ENCODE peak calls at places on chromosome 7, in four cellular contexts. One of them, this sample, is unnamed.

GRCh38 chr7:2451171-2452073 is 24.8 kb downstream of the GRIFIN start:
- DNase-seq in HepG2: peak; percentile 70
- DNase-seq in A549: peak; percentile 94
- DNase-seq in WTC11: peak; percentile 89
- DNase-seq in this sample: peak; percentile 82

GRCh38 chr7:8724080-8724718 is 290.8 kb downstream of the NXPH1 start:
- DNase-seq in A549: peak; percentile 13
- DNase-seq in HepG2: peak; percentile 37
- DNase-seq in WTC11: peak; percentile 75
- DNase-seq in this sample: peak; percentile 74

GRCh38 chr7:47580811-47581331 is 1.0 kb downstream of the TNS3 start:
- DNase-seq in HepG2: peak; percentile 12
- DNase-seq in A549: no peak
- DNase-seq in WTC11: no peak
- DNase-seq in this sample: no peak

GRCh38 chr7:134752006-134752760 is 27.3 kb upstream of the CALD1 start:
- DNase-seq in WTC11: no peak
- DNase-seq in A549: no peak
- DNase-seq in HepG2: no peak
- DNase-seq in this sample: no peak

GRCh38 chr7:50304911-50305621 is 550 bp downstream of the IKZF1 start:
- DNase-seq in HepG2: no peak
- DNase-seq in WTC11: no peak
- DNase-seq in A549: no peak
- DNase-seq in this sample: no peak

GRCh38 chr7:70325509-70326101 is 727.3 kb downstream of the AUTS2 start:
- DNase-seq in WTC11: no peak
- DNase-seq in A549: no peak
- DNase-seq in HepG2: no peak
- DNase-seq in this sample: peak; percentile 8

GRCh38 chr7:111840528-111840927 is 278.2 kb upstream of the IMMP2L start:
- DNase-seq in WTC11: no peak
- DNase-seq in HepG2: no peak
- DNase-seq in A549: no peak
- DNase-seq in this sample: no peak

GRCh38 chr7:149802966-149803365 is 29.6 kb upstream of the ZNF467 start:
- DNase-seq in A549: no peak
- DNase-seq in HepG2: no peak
- DNase-seq in WTC11: no peak
- DNase-seq in this sample: no peak

GRCh38 chr7:28921822-28922221 is 36.3 kb downstream of the TRIL start:
- DNase-seq in A549: peak; percentile 58
- DNase-seq in WTC11: peak; percentile 34
- DNase-seq in HepG2: peak; percentile 69
- DNase-seq in this sample: peak; percentile 58

GRCh38 chr7:69630292-69630691 is 32.0 kb downstream of the AUTS2 start:
- DNase-seq in A549: no peak
- DNase-seq in WTC11: no peak
- DNase-seq in HepG2: no peak
- DNase-seq in this sample: no peak

GRCh38 chr7:121510858-121511482 is 114.9 kb upstream of the FAM3C start:
- DNase-seq in WTC11: no peak
- DNase-seq in A549: no peak
- DNase-seq in HepG2: no peak
- DNase-seq in this sample: no peak

GRCh38 chr7:151089893-151090730 is 3.8 kb downstream of the AGAP3 start:
- DNase-seq in HepG2: no peak
- DNase-seq in WTC11: no peak
- DNase-seq in A549: no peak
- DNase-seq in this sample: no peak

GRCh38 chr7:11847336-11847735 is 15.3 kb upstream of the THSD7A start:
- DNase-seq in WTC11: no peak
- DNase-seq in A549: no peak
- DNase-seq in HepG2: no peak
- DNase-seq in this sample: no peak

GRCh38 chr7:86991844-86992243 is 67.6 kb downstream of the ELAPOR2 start:
- DNase-seq in WTC11: no peak
- DNase-seq in A549: no peak
- DNase-seq in HepG2: no peak
- DNase-seq in this sample: no peak

GRCh38 chr7:9124320-9124719 is 690.9 kb downstream of the NXPH1 start:
- DNase-seq in A549: no peak
- DNase-seq in HepG2: no peak
- DNase-seq in WTC11: no peak
- DNase-seq in this sample: no peak

GRCh38 chr7:2002561-2003450 is 229.9 kb downstream of the MAD1L1 start:
- DNase-seq in A549: no peak
- DNase-seq in HepG2: no peak
- DNase-seq in WTC11: peak; percentile 7
- DNase-seq in this sample: no peak

GRCh38 chr7:44667190-44667589 is 60.8 kb downstream of the OGDH start:
- DNase-seq in A549: no peak
- DNase-seq in WTC11: no peak
- DNase-seq in HepG2: no peak
- DNase-seq in this sample: no peak

GRCh38 chr7:158947627-158948026 is 91.3 kb downstream of the DYNC2I1 start:
- DNase-seq in WTC11: no peak
- DNase-seq in A549: no peak
- DNase-seq in HepG2: no peak
- DNase-seq in this sample: no peak

GRCh38 chr7:33789871-33790270 is 115.5 kb upstream of the BMPER start:
- DNase-seq in A549: no peak
- DNase-seq in WTC11: no peak
- DNase-seq in HepG2: no peak
- DNase-seq in this sample: no peak

GRCh38 chr7:75623390-75624133 is 115.2 kb downstream of the HIP1 start:
- DNase-seq in WTC11: peak; percentile 12
- DNase-seq in HepG2: no peak
- DNase-seq in A549: no peak
- DNase-seq in this sample: no peak

GRCh38 chr7:112156412-112156811 is 49.8 kb downstream of the DOCK4 start:
- DNase-seq in A549: no peak
- DNase-seq in WTC11: no peak
- DNase-seq in HepG2: no peak
- DNase-seq in this sample: no peak

GRCh38 chr7:150313870-150314269 is 9.3 kb upstream of the LRRC61 start:
- DNase-seq in A549: no peak
- DNase-seq in WTC11: no peak
- DNase-seq in HepG2: no peak
- DNase-seq in this sample: peak; percentile 42

GRCh38 chr7:142307246-142307900 is 49.5 kb upstream of the PRSS58 start:
- DNase-seq in HepG2: no peak
- DNase-seq in WTC11: no peak
- DNase-seq in A549: no peak
- DNase-seq in this sample: no peak

GRCh38 chr7:98470131-98470985 is 69.5 kb upstream of the BAIAP2L1 start:
- DNase-seq in WTC11: peak; percentile 98
- DNase-seq in A549: peak; percentile 69
- DNase-seq in HepG2: no peak
- DNase-seq in this sample: peak; percentile 86

GRCh38 chr7:45024126-45024744 is 24.2 kb downstream of the CCM2 start:
- DNase-seq in WTC11: no peak
- DNase-seq in A549: no peak
- DNase-seq in HepG2: no peak
- DNase-seq in this sample: no peak

GRCh38 chr7:149620961-149621360 is 123.4 kb upstream of the ZNF746 start:
- DNase-seq in A549: no peak
- DNase-seq in WTC11: no peak
- DNase-seq in HepG2: no peak
- DNase-seq in this sample: no peak

GRCh38 chr7:156196649-156197048 is 384.4 kb upstream of the SHH start:
- DNase-seq in A549: no peak
- DNase-seq in HepG2: no peak
- DNase-seq in WTC11: no peak
- DNase-seq in this sample: no peak

GRCh38 chr7:130095812-130096211 is 25.5 kb downstream of the KLHDC10 start:
- DNase-seq in WTC11: no peak
- DNase-seq in HepG2: no peak
- DNase-seq in A549: no peak
- DNase-seq in this sample: no peak

GRCh38 chr7:927031-927671 is 27.3 kb downstream of the ADAP1 start:
- DNase-seq in WTC11: peak; percentile 10
- DNase-seq in A549: no peak
- DNase-seq in HepG2: peak; percentile 31
- DNase-seq in this sample: no peak

GRCh38 chr7:14748461-14748860 is 154.1 kb downstream of the DGKB start:
- DNase-seq in HepG2: no peak
- DNase-seq in WTC11: no peak
- DNase-seq in A549: no peak
- DNase-seq in this sample: no peak

GRCh38 chr7:151081170-151082101 is 827 bp upstream of the FASTK start:
- DNase-seq in A549: no peak
- DNase-seq in WTC11: peak; percentile 47
- DNase-seq in HepG2: no peak
- DNase-seq in this sample: peak; percentile 59

GRCh38 chr7:134856141-134856540 is 76.7 kb downstream of the CALD1 start:
- DNase-seq in A549: no peak
- DNase-seq in WTC11: no peak
- DNase-seq in HepG2: no peak
- DNase-seq in this sample: no peak

GRCh38 chr7:91883676-91884362 is 3.3 kb upstream of the MTERF1 start:
- DNase-seq in WTC11: no peak
- DNase-seq in HepG2: no peak
- DNase-seq in A549: no peak
- DNase-seq in this sample: peak; percentile 18

GRCh38 chr7:41890631-41891265 is 187.9 kb upstream of the INHBA start:
- DNase-seq in WTC11: no peak
- DNase-seq in HepG2: no peak
- DNase-seq in A549: no peak
- DNase-seq in this sample: no peak

DNA sequence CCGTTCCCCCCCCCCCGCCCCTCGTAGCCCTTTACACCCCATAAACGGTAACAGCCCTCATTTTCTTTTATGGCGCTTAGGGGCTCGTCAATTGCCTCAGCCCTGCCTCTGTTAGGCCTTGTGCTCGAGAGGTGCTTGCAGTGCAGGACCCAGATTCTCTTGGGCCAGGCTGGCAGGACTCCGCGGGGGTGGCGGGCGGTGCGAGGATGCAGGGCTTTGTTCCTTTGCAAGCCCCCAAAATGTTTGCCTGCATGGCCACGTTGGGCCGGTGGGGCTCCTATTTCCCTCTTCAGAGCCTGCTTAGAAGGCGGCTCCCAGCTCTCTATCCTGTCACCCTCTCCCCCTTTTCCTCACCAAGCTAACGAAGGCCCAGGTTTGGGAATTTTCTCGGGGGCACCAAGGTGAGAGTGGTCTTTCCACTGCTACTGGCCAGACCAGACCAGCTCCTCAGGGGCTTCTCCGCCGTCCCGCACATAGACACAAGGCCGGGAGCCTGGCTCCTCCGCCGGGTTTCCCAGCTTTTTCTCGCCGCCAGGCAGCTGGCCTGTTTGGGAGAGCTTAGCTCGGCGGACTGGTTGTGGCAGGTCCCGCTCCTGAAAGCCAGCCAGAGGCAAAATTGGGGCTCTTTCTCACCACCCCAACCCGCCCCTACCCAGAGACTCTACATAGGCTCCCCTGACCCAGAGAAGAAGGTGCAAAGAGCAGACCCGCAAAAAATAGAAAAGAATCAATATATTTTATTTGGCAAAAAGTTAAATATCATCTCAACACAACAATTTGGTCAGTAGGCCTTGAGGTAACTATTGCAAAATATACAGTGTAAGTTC is 3.4 kb downstream of the HOXA9 start:
- DNase-seq in WTC11: peak; percentile 38
- DNase-seq in A549: no peak
- DNase-seq in HepG2: no peak
- DNase-seq in this sample: no peak
- TF ChIP-seq HMGXB4 in WTC11: no peak
- TF ChIP-seq HMGXB4 in A549: no peak
- TF ChIP-seq HMGXB4 in HepG2: no peak
- TF ChIP-seq HMGXB4 in this sample: no peak

GRCh38 chr7:139232893-139233292 is 1.9 kb downstream of the UBN2 start:
- DNase-seq in HepG2: no peak
- DNase-seq in A549: peak; percentile 18
- DNase-seq in WTC11: no peak
- DNase-seq in this sample: no peak
- TF ChIP-seq HMGXB4 in HepG2: no peak
- TF ChIP-seq HMGXB4 in A549: no peak
- TF ChIP-seq HMGXB4 in WTC11: no peak
- TF ChIP-seq HMGXB4 in this sample: no peak

GRCh38 chr7:73345538-73345937 is 17.6 kb downstream of the FKBP6 start:
- DNase-seq in HepG2: peak; percentile 58
- DNase-seq in A549: no peak
- DNase-seq in WTC11: no peak
- DNase-seq in this sample: no peak
- TF ChIP-seq HMGXB4 in HepG2: no peak
- TF ChIP-seq HMGXB4 in A549: no peak
- TF ChIP-seq HMGXB4 in WTC11: no peak
- TF ChIP-seq HMGXB4 in this sample: no peak

DNA sequence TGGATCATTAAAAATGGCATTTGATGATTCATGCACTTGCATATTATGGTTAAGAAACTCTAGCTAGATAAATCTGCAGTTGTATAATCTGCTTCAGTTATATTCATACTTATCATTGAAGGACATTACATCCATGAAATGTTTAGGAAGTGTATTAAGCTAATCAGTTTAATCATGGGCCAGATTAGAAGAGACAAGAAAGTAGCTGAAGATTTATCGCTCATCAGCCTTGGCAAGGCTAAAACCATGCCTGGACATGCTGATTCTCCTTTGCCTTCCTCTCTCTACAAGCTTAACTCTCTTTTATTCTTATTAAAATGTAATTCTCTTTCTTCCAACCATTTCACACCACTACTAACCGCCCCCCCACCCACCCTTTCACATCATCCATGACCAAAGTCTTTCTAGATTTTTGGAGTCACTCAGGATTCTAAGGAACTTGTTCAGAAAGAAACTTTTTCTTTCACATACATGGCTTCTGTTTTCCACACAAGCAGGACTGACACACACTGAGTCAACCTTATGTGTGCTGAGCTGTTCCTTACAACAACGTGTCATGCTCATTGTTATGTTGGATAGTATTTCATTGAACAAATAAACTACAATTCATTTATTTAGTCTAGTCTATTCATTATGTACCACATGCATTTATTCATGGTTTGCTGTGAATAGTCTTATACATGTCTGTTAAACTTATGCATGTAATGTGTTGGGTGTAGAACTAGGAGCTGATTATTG is 227.2 kb upstream of the SP8 start:
- DNase-seq in HepG2: no peak
- DNase-seq in A549: no peak
- DNase-seq in WTC11: no peak
- DNase-seq in this sample: no peak
- TF ChIP-seq HMGXB4 in HepG2: no peak
- TF ChIP-seq HMGXB4 in A549: no peak
- TF ChIP-seq HMGXB4 in WTC11: no peak
- TF ChIP-seq HMGXB4 in this sample: no peak

This sample was measured in K562.